ENCODE peak calls at places on chromosomes 6 and 20, in six cellular contexts. K is fibroblast of lung, V is GM12878, F is MM.1S, W is astrocyte, T is hepatocyte. N is an unnamed sample.
A peak's percentile ranks its signal among the peaks of the same experiment; 100 is the strongest.

GRCh38 chr20:45300961-45301360 is 5.7 kb upstream of the RBPJL start:
- DNase-seq in K (peak; percentile 14), V (no peak), F (peak; percentile 27), W (no peak), T (no peak), N (peak; percentile 13)

GRCh38 chr20:16378712-16379111 is 194.5 kb downstream of the KIF16B start:
- DNase-seq in K (no peak), V (no peak), F (no peak), W (no peak), T (no peak), N (no peak)

GRCh38 chr6:158468666-158469065 is 91.2 kb upstream of the TMEM181 start:
- DNase-seq in K (no peak), V (no peak), F (no peak), W (no peak), T (no peak), N (no peak)

GRCh38 chr6:85461806-85462185 is 11.9 kb downstream of the NT5E start:
- DNase-seq in K (no peak), V (no peak), F (no peak), W (no peak), T (no peak), N (no peak)

GRCh38 chr6:167576798-167577528 is 249.7 kb upstream of the AFDN start:
- DNase-seq in K (no peak), V (no peak), F (no peak), W (no peak), T (no peak), N (no peak)

GRCh38 chr6:72788188-72788587 is 166.3 kb downstream of the KCNQ5 start:
- DNase-seq in K (peak; percentile 93), V (no peak), F (no peak), W (peak; percentile 91), T (no peak), N (peak; percentile 90)

GRCh38 chr6:32852844-32853540 is 512 bp downstream of the TAP1 start:
- DNase-seq in K (peak; percentile 36), V (no peak), F (peak; percentile 53), W (peak; percentile 26), T (peak; percentile 60), N (peak; percentile 59)

GRCh38 chr6:3370361-3371221 is 86.3 kb downstream of the SLC22A23 start:
- DNase-seq in K (no peak), V (no peak), F (peak; percentile 59), W (no peak), T (no peak), N (no peak)

GRCh38 chr6:7213416-7213815 is 99.6 kb downstream of the SSR1 start:
- DNase-seq in K (no peak), V (no peak), F (no peak), W (no peak), T (no peak), N (no peak)

GRCh38 chr20:17735206-17735804 is 35.5 kb downstream of the BANF2 start:
- DNase-seq in K (peak; percentile 90), V (no peak), F (no peak), W (peak; percentile 86), T (peak; percentile 36), N (peak; percentile 19)

GRCh38 chr6:16974729-16975359 is 127.0 kb upstream of the STMND1 start:
- DNase-seq in K (peak; percentile 35), V (no peak), F (no peak), W (no peak), T (no peak), N (no peak)

GRCh38 chr20:58722379-58722778 is 29.8 kb downstream of the NPEPL1 start:
- DNase-seq in K (no peak), V (no peak), F (no peak), W (no peak), T (no peak), N (no peak)

GRCh38 chr6:135002229-135002844 is 52.3 kb downstream of the HBS1L start:
- DNase-seq in K (peak; percentile 14), V (no peak), F (peak; percentile 56), W (no peak), T (peak; percentile 23), N (no peak)

GRCh38 chr6:87700729-87701675 is 1.0 kb downstream of the AKIRIN2 start:
- DNase-seq in K (peak; percentile 76), V (peak; percentile 43), F (peak; percentile 59), W (peak; percentile 68), T (peak; percentile 71), N (peak; percentile 79)

GRCh38 chr6:148617522-148617921 is 129.3 kb upstream of the UST start:
- DNase-seq in K (peak; percentile 45), V (no peak), F (no peak), W (peak; percentile 45), T (no peak), N (no peak)

GRCh38 chr6:105272783-105273182 is 93.0 kb upstream of the POPDC3 start:
- DNase-seq in K (peak; percentile 35), V (no peak), F (no peak), W (no peak), T (peak; percentile 75), N (no peak)

GRCh38 chr6:100664274-100665040 is 199.7 kb upstream of the SIM1 start:
- DNase-seq in K (peak; percentile 33), V (no peak), F (peak; percentile 36), W (peak; percentile 14), T (peak; percentile 42), N (peak; percentile 17)

GRCh38 chr6:54846857-54847721 is 518 bp downstream of the FAM83B start:
- DNase-seq in K (no peak), V (no peak), F (no peak), W (no peak), T (peak; percentile 68), N (no peak)

GRCh38 chr6:151690768-151691562 is 116.5 kb upstream of the ESR1 start:
- DNase-seq in K (peak; percentile 23), V (peak; percentile 83), F (peak; percentile 72), W (peak; percentile 27), T (no peak), N (peak; percentile 39)

GRCh38 chr20:12241065-12241464 is 323.4 kb downstream of the BTBD3 start:
- DNase-seq in K (no peak), V (no peak), F (no peak), W (no peak), T (no peak), N (no peak)

GRCh38 chr6:145199961-145200360 is 535.4 kb downstream of the EPM2A start:
- DNase-seq in K (peak; percentile 13), V (no peak), F (no peak), W (peak; percentile 10), T (peak; percentile 33), N (peak; percentile 34)

GRCh38 chr6:159467473-159468041 is 225.5 kb downstream of the SOD2 start:
- DNase-seq in K (peak; percentile 13), V (peak; percentile 15), F (peak; percentile 26), W (no peak), T (no peak), N (peak; percentile 8)

GRCh38 chr6:100657678-100658330 is 193.1 kb upstream of the SIM1 start:
- DNase-seq in K (peak; percentile 9), V (no peak), F (peak; percentile 45), W (no peak), T (peak; percentile 19), N (no peak)

GRCh38 chr6:35587167-35587566 is 74.5 kb upstream of the TULP1 start:
- DNase-seq in K (no peak), V (no peak), F (no peak), W (no peak), T (no peak), N (no peak)

GRCh38 chr6:31898200-31899011 is 908 bp upstream of the EHMT2 start:
- DNase-seq in K (peak; percentile 47), V (no peak), F (peak; percentile 77), W (peak; percentile 32), T (peak; percentile 69), N (peak; percentile 61)

GRCh38 chr6:81263531-81264168 is 488.8 kb downstream of the TENT5A start:
- DNase-seq in K (no peak), V (no peak), F (no peak), W (no peak), T (no peak), N (no peak)

GRCh38 chr6:75852721-75853120 is 103.7 kb downstream of the MYO6 start:
- DNase-seq in K (peak; percentile 20), V (no peak), F (peak; percentile 79), W (peak; percentile 14), T (peak; percentile 16), N (no peak)

GRCh38 chr6:137190710-137191109 is 17.3 kb upstream of the IL22RA2 start:
- DNase-seq in K (no peak), V (no peak), F (no peak), W (no peak), T (no peak), N (no peak)
- H3K9me3 ChIP-seq in K (no peaks in the 10 kb centered on the region), V (peaks cover 5% of the 10 kb centered on the region), F (no peaks in the 10 kb centered on the region), W (peaks cover 4% of the 10 kb centered on the region), T (peaks cover 8% of the 10 kb centered on the region), N (peaks cover 11% of the 10 kb centered on the region)

GRCh38 chr20:63167918-63168520 is 47.9 kb downstream of the YTHDF1 start:
- DNase-seq in K (no peak), V (no peak), F (no peak), W (no peak), T (no peak), N (no peak)
- H3K4me2 ChIP-seq in K (no peak overlapping the region), V (no peak overlapping the region), F (no peak overlapping the region), W (no peak overlapping the region), T (no peak overlapping the region), N (no peak overlapping the region)

GRCh38 chr20:41424025-41424424 is 57.4 kb upstream of the EMILIN3 start:
- DNase-seq in K (no peak), V (no peak), F (no peak), W (no peak), T (no peak), N (no peak)
- H3K36me3 ChIP-seq in K (peaks cover 4% of the 10 kb centered on the region), V (peaks cover 37% of the 10 kb centered on the region), F (no peaks in the 10 kb centered on the region), W (no peaks in the 10 kb centered on the region), T (peaks cover 6% of the 10 kb centered on the region), N (no peaks in the 10 kb centered on the region)

GRCh38 chr6:47509937-47510336 is 32.3 kb downstream of the CD2AP start:
- DNase-seq in K (no peak), V (no peak), F (no peak), W (no peak), T (no peak), N (no peak)
- H3K9me3 ChIP-seq in K (no peaks in the 10 kb centered on the region), V (peaks cover 32% of the 10 kb centered on the region), F (no peaks in the 10 kb centered on the region), W (no peaks in the 10 kb centered on the region), T (peaks cover 16% of the 10 kb centered on the region), N (peaks cover 7% of the 10 kb centered on the region)

N was measured in mammary epithelial cell.